ENCODE peak calls at places on chromosomes 13 and 19, in four cellular contexts. Y, P, I and W are unnamed samples.

GRCh38 chr19:16919496-16919895 is 30.7 kb downstream of the F2RL3 start:
- DNase-seq in Y (no peak), P (no peak), I (no peak), W (no peak)

GRCh38 chr13:90445179-90445578 is 902.3 kb upstream of the MIR17HG start:
- DNase-seq in Y (no peak), P (no peak), I (no peak), W (no peak)

GRCh38 chr13:30796132-30796832 is 60.9 kb downstream of the ALOX5AP start:
- DNase-seq in Y (no peak), P (no peak), I (peak), W (no peak)

GRCh38 chr13:49410477-49410876 is 33.4 kb downstream of the CAB39L start:
- DNase-seq in Y (no peak), P (no peak), I (no peak), W (no peak)

GRCh38 chr13:49629196-49629938 is 1.1 kb downstream of the ARL11 start:
- DNase-seq in Y (no peak), P (no peak), I (no peak), W (no peak)

GRCh38 chr19:17136026-17136425 is 60.4 kb downstream of the MYO9B start:
- DNase-seq in Y (no peak), P (no peak), I (no peak), W (no peak)

GRCh38 chr19:35738887-35739229 is 3.4 kb downstream of the IGFLR1 start:
- DNase-seq in Y (no peak), P (peak), I (no peak), W (no peak)

GRCh38 chr13:102002271-102002670 is 399.6 kb downstream of the FGF14 start:
- DNase-seq in Y (no peak), P (no peak), I (no peak), W (no peak)

GRCh38 chr13:86447479-86447878 is 648.3 kb upstream of the SLITRK6 start:
- DNase-seq in Y (no peak), P (no peak), I (no peak), W (no peak)

GRCh38 chr19:58401825-58402433 is 6.5 kb downstream of the RNF225 start:
- DNase-seq in Y (no peak), P (no peak), I (no peak), W (no peak)

GRCh38 chr13:45851171-45851889 is at the start of gene SIAH3:
- DNase-seq in Y (no peak), P (no peak), I (no peak), W (no peak)

GRCh38 chr13:76991432-76991795 is 467 bp upstream of the CLN5 start:
- DNase-seq in Y (no peak), P (no peak), I (peak), W (no peak)

GRCh38 chr13:45811891-45812583 is 39.5 kb downstream of the SIAH3 start:
- DNase-seq in Y (no peak), P (no peak), I (no peak), W (no peak)

GRCh38 chr13:97328222-97328790 is 105.7 kb upstream of the RAP2A start:
- DNase-seq in Y (no peak), P (no peak), I (no peak), W (no peak)

GRCh38 chr13:50025446-50025845 is 10.2 kb downstream of the KCNRG start:
- DNase-seq in Y (no peak), P (no peak), I (no peak), W (no peak)

GRCh38 chr19:49422407-49423277 is 599 bp downstream of the PTH2 start:
- DNase-seq in Y (peak), P (no peak), I (no peak), W (no peak)

GRCh38 chr13:35630551-35631275 is 154.2 kb upstream of the MAB21L1 start:
- DNase-seq in Y (peak), P (peak), I (no peak), W (peak)

GRCh38 chr19:50663280-50663790 is 14.1 kb downstream of the C19orf81 start:
- DNase-seq in Y (peak), P (no peak), I (no peak), W (no peak)

GRCh38 chr13:45705936-45706335 is 3.8 kb downstream of the CBY2 start:
- DNase-seq in Y (no peak), P (no peak), I (peak), W (no peak)

GRCh38 chr13:52845766-52846566 is 2.5 kb downstream of the PCDH8 start:
- DNase-seq in Y (no peak), P (no peak), I (no peak), W (peak)

GRCh38 chr13:75904012-75904411 is 267.9 kb downstream of the LMO7 start:
- DNase-seq in Y (no peak), P (no peak), I (no peak), W (no peak)

GRCh38 chr13:42660367-42660965 is 86.5 kb downstream of the TNFSF11 start:
- DNase-seq in Y (no peak), P (no peak), I (no peak), W (no peak)

GRCh38 chr13:110254151-110254679 is 52.7 kb downstream of the COL4A1 start:
- DNase-seq in Y (no peak), P (no peak), I (no peak), W (no peak)

GRCh38 chr19:11125994-11126685 is 29.4 kb downstream of the SPC24 start:
- DNase-seq in Y (peak), P (peak), I (no peak), W (peak)

GRCh38 chr13:47611664-47612288 is 389.3 kb downstream of the SUCLA2 start:
- DNase-seq in Y (no peak), P (no peak), I (no peak), W (no peak)

GRCh38 chr19:6011206-6011605 is 33.3 kb upstream of the RANBP3 start:
- DNase-seq in Y (no peak), P (no peak), I (no peak), W (no peak)

GRCh38 chr13:20125129-20125782 is 35.6 kb downstream of the GJA3 start:
- DNase-seq in Y (no peak), P (no peak), I (no peak), W (no peak)

GRCh38 chr19:6211632-6212402 is 68.0 kb downstream of the MLLT1 start:
- DNase-seq in Y (no peak), P (no peak), I (no peak), W (no peak)

GRCh38 chr13:45310341-45311138 is 30.4 kb downstream of the TPT1 start:
- DNase-seq in Y (no peak), P (no peak), I (no peak), W (no peak)

GRCh38 chr19:14479985-14480694 is 5.0 kb upstream of the PTGER1 start:
- DNase-seq in Y (peak), P (peak), I (no peak), W (peak)
- TF ChIP-seq SPI1 in Y (no peak), P (no peak), I (no peak), W (no peak)

DNA sequence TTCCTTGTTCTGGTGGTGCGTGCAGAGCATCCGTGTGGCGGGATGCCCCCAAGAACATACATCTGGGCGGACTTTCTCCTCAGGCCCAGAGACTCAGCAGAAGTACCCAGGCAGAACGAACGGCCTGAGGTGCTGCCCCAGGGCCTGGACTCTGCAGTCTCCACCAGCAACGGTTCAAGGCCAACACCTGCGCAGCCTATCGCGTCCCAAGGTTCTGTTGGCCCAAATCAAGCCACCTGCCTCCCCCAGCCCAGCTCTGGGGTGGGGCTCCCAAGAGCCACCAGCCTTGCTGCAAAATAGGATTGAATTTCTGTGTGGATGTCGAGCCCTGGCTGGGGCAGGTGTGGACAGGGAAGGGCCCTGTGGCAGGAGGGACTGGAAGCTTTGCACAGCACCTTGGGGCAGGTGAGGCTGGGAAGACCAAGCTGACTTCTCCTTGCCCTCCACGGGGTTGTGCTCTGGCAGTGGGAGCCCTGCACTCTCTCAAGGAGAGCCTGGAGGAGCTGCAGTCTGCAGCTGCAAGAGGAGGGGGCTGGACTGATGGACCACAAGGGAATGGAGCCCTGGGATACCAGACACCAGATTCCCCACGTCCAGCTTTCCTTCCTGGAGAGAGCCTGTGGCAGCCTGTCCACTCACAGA is 146.9 kb downstream of the ZNF536 start:
- DNase-seq in Y (no peak), P (no peak), I (no peak), W (no peak)
- TF ChIP-seq SPI1 in Y (no peak), P (no peak), I (no peak), W (no peak)

GRCh38 chr19:42178791-42179500 is 38.5 kb downstream of the DEDD2 start:
- DNase-seq in Y (peak), P (no peak), I (no peak), W (no peak)
- TF ChIP-seq SPI1 in Y (no peak), P (no peak), I (no peak), W (no peak)

GRCh38 chr19:4057913-4058695 is 8.6 kb downstream of the ZBTB7A start:
- DNase-seq in Y (peak), P (no peak), I (no peak), W (peak)
- TF ChIP-seq SPI1 in Y (no peak), P (no peak), I (no peak), W (no peak)

GRCh38 chr19:873084-874019 is 13.9 kb downstream of the CFD start:
- DNase-seq in Y (peak), P (peak), I (peak), W (peak)
- TF ChIP-seq SPI1 in Y (peak), P (no peak), I (no peak), W (no peak)

GRCh38 chr13:99313473-99313872 is 6.3 kb upstream of the GPR183 start:
- DNase-seq in Y (no peak), P (no peak), I (no peak), W (no peak)
- TF ChIP-seq SPI1 in Y (no peak), P (no peak), I (no peak), W (no peak)

GRCh38 chr13:51764184-51765141 is 39.5 kb downstream of the DHRS12 start:
- DNase-seq in Y (no peak), P (peak), I (peak), W (no peak)
- TF ChIP-seq SPI1 in Y (no peak), P (peak), I (peak), W (no peak)

GRCh38 chr13:99829593-99830239 is 141.9 kb downstream of the ZIC5 start:
- DNase-seq in Y (no peak), P (no peak), I (no peak), W (no peak)
- TF ChIP-seq SPI1 in Y (no peak), P (no peak), I (no peak), W (no peak)

DNA sequence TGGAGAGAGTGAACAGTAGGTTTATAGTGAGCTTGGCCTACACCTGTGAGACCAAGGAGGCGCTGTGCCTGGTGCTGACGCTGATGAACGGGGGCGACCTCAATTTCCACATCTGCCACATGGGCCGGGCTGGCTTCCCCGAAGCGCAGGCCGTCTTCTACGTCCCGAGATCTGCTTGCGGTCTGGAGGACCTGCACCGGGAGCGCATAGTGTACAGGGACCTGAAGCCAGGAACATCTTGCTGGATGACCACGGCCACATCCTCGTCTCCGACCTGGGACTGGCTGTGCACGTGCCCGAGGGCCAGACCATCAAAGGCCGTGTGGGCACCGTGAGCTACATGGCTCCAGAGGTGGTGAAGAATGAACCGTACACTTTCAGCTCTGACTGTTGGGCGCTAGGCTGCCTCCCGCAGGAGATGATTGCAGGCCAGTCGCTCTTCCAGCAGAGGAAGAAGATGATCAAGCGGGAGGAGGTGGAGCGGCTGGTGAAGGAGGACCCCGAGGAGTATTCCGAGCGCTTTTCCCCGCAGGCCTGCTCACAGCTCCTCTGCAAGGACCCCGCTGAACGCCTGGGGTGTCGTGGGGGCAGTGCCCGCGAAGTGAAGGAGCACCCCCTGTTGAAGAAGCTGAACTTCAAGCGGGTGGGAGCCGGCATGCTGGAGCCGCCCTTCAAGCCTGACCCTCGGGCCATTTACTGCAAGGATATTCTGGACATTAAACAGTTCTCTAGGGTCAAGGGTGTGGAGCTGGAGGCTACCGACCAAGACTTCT is 139.0 kb downstream of the ZDHHC20 start:
- DNase-seq in Y (no peak), P (no peak), I (no peak), W (no peak)
- TF ChIP-seq SPI1 in Y (no peak), P (no peak), I (no peak), W (no peak)